ENCODE peak calls at places on chromosomes 12 and 14, in ten cellular contexts. One of them, this sample, is unnamed. For H3K27me3 and H3K4me1, the result is how much of the 10 kb centered on the place peaks cover.

GRCh38 chr12:115937345-115937744 is 340.1 kb downstream of the MED13L start:
- DNase-seq in CD8-positive, alpha-beta T cell: no peak
- DNase-seq in left lung: no peak
- DNase-seq in suprapubic skin: no peak
- DNase-seq in uterus: no peak
- DNase-seq in GM12878: no peak
- DNase-seq in A673: no peak
- DNase-seq in DND-41: no peak
- DNase-seq in cardiac muscle cell: no peak
- DNase-seq in left ventricle myocardium inferior: no peak
- DNase-seq in this sample: no peak

GRCh38 chr12:96698965-96699364 is 208.1 kb upstream of the NEDD1 start:
- DNase-seq in CD8-positive, alpha-beta T cell: no peak
- DNase-seq in left lung: no peak
- DNase-seq in suprapubic skin: no peak
- DNase-seq in uterus: no peak
- DNase-seq in GM12878: no peak
- DNase-seq in A673: no peak
- DNase-seq in DND-41: no peak
- DNase-seq in cardiac muscle cell: no peak
- DNase-seq in left ventricle myocardium inferior: no peak
- DNase-seq in this sample: no peak

GRCh38 chr12:75859868-75860267 is 171.7 kb downstream of the PHLDA1 start:
- DNase-seq in CD8-positive, alpha-beta T cell: no peak
- DNase-seq in left lung: no peak
- DNase-seq in suprapubic skin: no peak
- DNase-seq in uterus: no peak
- DNase-seq in GM12878: no peak
- DNase-seq in A673: no peak
- DNase-seq in DND-41: no peak
- DNase-seq in cardiac muscle cell: no peak
- DNase-seq in left ventricle myocardium inferior: no peak
- DNase-seq in this sample: peak

GRCh38 chr14:24211311-24211710 is 2.0 kb downstream of the CHMP4A start:
- DNase-seq in CD8-positive, alpha-beta T cell: no peak
- DNase-seq in left lung: no peak
- DNase-seq in suprapubic skin: no peak
- DNase-seq in uterus: no peak
- DNase-seq in GM12878: no peak
- DNase-seq in A673: no peak
- DNase-seq in DND-41: no peak
- DNase-seq in cardiac muscle cell: no peak
- DNase-seq in left ventricle myocardium inferior: no peak
- DNase-seq in this sample: no peak

GRCh38 chr12:130590685-130591084 is 125.4 kb downstream of the RIMBP2 start:
- DNase-seq in CD8-positive, alpha-beta T cell: no peak
- DNase-seq in left lung: no peak
- DNase-seq in suprapubic skin: peak
- DNase-seq in uterus: no peak
- DNase-seq in GM12878: no peak
- DNase-seq in A673: no peak
- DNase-seq in DND-41: no peak
- DNase-seq in cardiac muscle cell: no peak
- DNase-seq in left ventricle myocardium inferior: no peak
- DNase-seq in this sample: no peak

GRCh38 chr12:57771271-57771872 is 533 bp downstream of the METTL1 start:
- DNase-seq in CD8-positive, alpha-beta T cell: peak
- DNase-seq in left lung: peak
- DNase-seq in suprapubic skin: peak
- DNase-seq in uterus: peak
- DNase-seq in GM12878: peak
- DNase-seq in A673: peak
- DNase-seq in DND-41: peak
- DNase-seq in cardiac muscle cell: peak
- DNase-seq in left ventricle myocardium inferior: peak
- DNase-seq in this sample: peak

GRCh38 chr12:66074561-66074960 is 56.0 kb downstream of the LLPH start:
- DNase-seq in CD8-positive, alpha-beta T cell: no peak
- DNase-seq in left lung: no peak
- DNase-seq in suprapubic skin: no peak
- DNase-seq in uterus: no peak
- DNase-seq in GM12878: no peak
- DNase-seq in A673: no peak
- DNase-seq in DND-41: no peak
- DNase-seq in cardiac muscle cell: no peak
- DNase-seq in left ventricle myocardium inferior: no peak
- DNase-seq in this sample: no peak

GRCh38 chr12:14955876-14956811 is 5.3 kb downstream of the ARHGDIB start:
- DNase-seq in CD8-positive, alpha-beta T cell: no peak
- DNase-seq in left lung: no peak
- DNase-seq in suprapubic skin: no peak
- DNase-seq in uterus: no peak
- DNase-seq in GM12878: peak
- DNase-seq in A673: no peak
- DNase-seq in DND-41: peak
- DNase-seq in cardiac muscle cell: no peak
- DNase-seq in left ventricle myocardium inferior: no peak
- DNase-seq in this sample: no peak

DNA sequence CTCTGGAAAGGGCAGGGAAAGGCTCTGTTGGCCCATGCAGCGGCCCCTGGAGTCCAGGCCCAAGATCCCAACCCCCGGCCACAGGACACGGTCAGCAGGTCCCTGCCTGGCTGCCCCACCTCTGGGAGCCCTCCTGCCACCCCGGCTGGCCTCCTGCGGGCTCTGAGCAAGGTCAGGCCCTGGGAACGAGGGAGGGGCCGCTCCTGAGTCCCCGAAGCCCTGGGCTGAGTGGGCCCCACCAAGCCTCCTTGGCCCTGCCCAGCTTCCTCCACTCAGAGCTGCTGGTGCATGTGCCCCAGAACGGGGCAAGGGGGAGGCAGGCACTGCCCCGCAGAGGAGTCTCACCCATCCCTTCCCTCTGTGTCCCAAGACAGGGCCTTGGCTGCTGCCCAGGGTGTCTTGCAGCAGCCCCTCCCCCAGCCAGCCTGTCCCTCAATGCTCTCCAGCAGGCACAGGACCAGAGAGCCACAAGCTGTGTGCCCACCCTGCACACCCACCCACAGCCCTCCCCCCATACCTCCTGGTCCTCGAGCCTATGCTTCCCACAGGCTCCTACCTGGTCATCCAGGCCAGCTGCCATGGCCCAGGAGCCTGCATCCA is 7.4 kb upstream of the C14orf180 start:
- DNase-seq in CD8-positive, alpha-beta T cell: no peak
- DNase-seq in left lung: no peak
- DNase-seq in suprapubic skin: no peak
- DNase-seq in uterus: no peak
- DNase-seq in GM12878: no peak
- DNase-seq in A673: no peak
- DNase-seq in DND-41: no peak
- DNase-seq in cardiac muscle cell: no peak
- DNase-seq in left ventricle myocardium inferior: no peak
- DNase-seq in this sample: no peak
- H3K27me3 ChIP-seq in CD8-positive, alpha-beta T cell: under half
- H3K27me3 ChIP-seq in left lung: half or more
- H3K27me3 ChIP-seq in suprapubic skin: half or more
- H3K27me3 ChIP-seq in uterus: under half
- H3K27me3 ChIP-seq in GM12878: under half
- H3K27me3 ChIP-seq in A673: under half
- H3K27me3 ChIP-seq in DND-41: under half
- H3K27me3 ChIP-seq in cardiac muscle cell: under half
- H3K27me3 ChIP-seq in left ventricle myocardium inferior: half or more
- H3K27me3 ChIP-seq in this sample: under half

GRCh38 chr14:102772781-102773570 is 4.3 kb upstream of the TRAF3 start:
- DNase-seq in CD8-positive, alpha-beta T cell: no peak
- DNase-seq in left lung: no peak
- DNase-seq in suprapubic skin: no peak
- DNase-seq in uterus: no peak
- DNase-seq in GM12878: no peak
- DNase-seq in A673: no peak
- DNase-seq in DND-41: peak
- DNase-seq in cardiac muscle cell: peak
- DNase-seq in left ventricle myocardium inferior: no peak
- DNase-seq in this sample: no peak

GRCh38 chr14:102770910-102771543 is 6.2 kb upstream of the TRAF3 start:
- DNase-seq in CD8-positive, alpha-beta T cell: no peak
- DNase-seq in left lung: no peak
- DNase-seq in suprapubic skin: no peak
- DNase-seq in uterus: no peak
- DNase-seq in GM12878: no peak
- DNase-seq in A673: no peak
- DNase-seq in DND-41: no peak
- DNase-seq in cardiac muscle cell: no peak
- DNase-seq in left ventricle myocardium inferior: no peak
- DNase-seq in this sample: no peak

GRCh38 chr14:102768223-102769048 is 8.8 kb upstream of the TRAF3 start:
- DNase-seq in CD8-positive, alpha-beta T cell: no peak
- DNase-seq in left lung: peak
- DNase-seq in suprapubic skin: no peak
- DNase-seq in uterus: no peak
- DNase-seq in GM12878: peak
- DNase-seq in A673: no peak
- DNase-seq in DND-41: no peak
- DNase-seq in cardiac muscle cell: no peak
- DNase-seq in left ventricle myocardium inferior: no peak
- DNase-seq in this sample: no peak

GRCh38 chr14:102770147-102770909 is 6.9 kb upstream of the TRAF3 start:
- DNase-seq in CD8-positive, alpha-beta T cell: no peak
- DNase-seq in left lung: no peak
- DNase-seq in suprapubic skin: no peak
- DNase-seq in uterus: no peak
- DNase-seq in GM12878: no peak
- DNase-seq in A673: no peak
- DNase-seq in DND-41: no peak
- DNase-seq in cardiac muscle cell: no peak
- DNase-seq in left ventricle myocardium inferior: no peak
- DNase-seq in this sample: no peak

DNA sequence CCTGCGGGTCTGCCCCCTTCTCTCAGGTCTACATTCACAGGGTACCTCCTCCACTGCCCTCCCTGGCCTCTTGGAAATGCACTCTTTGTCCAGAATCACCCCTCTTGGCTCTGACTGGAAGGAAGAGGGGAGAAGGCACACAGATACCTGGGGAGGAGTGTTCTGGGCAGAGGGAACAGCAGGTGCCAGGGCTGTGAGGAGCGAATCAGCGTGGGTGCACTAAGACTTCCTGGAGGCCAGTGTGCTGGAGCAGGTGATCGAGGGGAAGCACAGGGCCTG is 8.3 kb upstream of the TRAF3 start:
- DNase-seq in CD8-positive, alpha-beta T cell: no peak
- DNase-seq in left lung: no peak
- DNase-seq in suprapubic skin: no peak
- DNase-seq in uterus: no peak
- DNase-seq in GM12878: no peak
- DNase-seq in A673: no peak
- DNase-seq in DND-41: no peak
- DNase-seq in cardiac muscle cell: no peak
- DNase-seq in left ventricle myocardium inferior: no peak
- DNase-seq in this sample: no peak
- H3K4me1 ChIP-seq in CD8-positive, alpha-beta T cell: under half
- H3K4me1 ChIP-seq in left lung: under half
- H3K4me1 ChIP-seq in suprapubic skin: under half
- H3K4me1 ChIP-seq in uterus: under half
- H3K4me1 ChIP-seq in GM12878: half or more
- H3K4me1 ChIP-seq in A673: under half
- H3K4me1 ChIP-seq in DND-41: under half
- H3K4me1 ChIP-seq in cardiac muscle cell: under half
- H3K4me1 ChIP-seq in left ventricle myocardium inferior: under half
- H3K4me1 ChIP-seq in this sample: under half

GRCh38 chr14:93045211-93045674 is 70.5 kb downstream of the ITPK1 start:
- DNase-seq in CD8-positive, alpha-beta T cell: no peak
- DNase-seq in left lung: no peak
- DNase-seq in suprapubic skin: no peak
- DNase-seq in uterus: no peak
- DNase-seq in GM12878: no peak
- DNase-seq in A673: no peak
- DNase-seq in DND-41: no peak
- DNase-seq in cardiac muscle cell: peak
- DNase-seq in left ventricle myocardium inferior: no peak
- DNase-seq in this sample: no peak

GRCh38 chr14:93047187-93047586 is 68.5 kb downstream of the ITPK1 start:
- DNase-seq in CD8-positive, alpha-beta T cell: no peak
- DNase-seq in left lung: no peak
- DNase-seq in suprapubic skin: no peak
- DNase-seq in uterus: no peak
- DNase-seq in GM12878: no peak
- DNase-seq in A673: no peak
- DNase-seq in DND-41: no peak
- DNase-seq in cardiac muscle cell: no peak
- DNase-seq in left ventricle myocardium inferior: peak
- DNase-seq in this sample: no peak

GRCh38 chr14:93045965-93046695 is 69.6 kb downstream of the ITPK1 start:
- DNase-seq in CD8-positive, alpha-beta T cell: no peak
- DNase-seq in left lung: no peak
- DNase-seq in suprapubic skin: no peak
- DNase-seq in uterus: no peak
- DNase-seq in GM12878: no peak
- DNase-seq in A673: no peak
- DNase-seq in DND-41: no peak
- DNase-seq in cardiac muscle cell: peak
- DNase-seq in left ventricle myocardium inferior: no peak
- DNase-seq in this sample: no peak

GRCh38 chr14:93047661-93048060 is 68.1 kb downstream of the ITPK1 start:
- DNase-seq in CD8-positive, alpha-beta T cell: no peak
- DNase-seq in left lung: no peak
- DNase-seq in suprapubic skin: no peak
- DNase-seq in uterus: no peak
- DNase-seq in GM12878: no peak
- DNase-seq in A673: no peak
- DNase-seq in DND-41: no peak
- DNase-seq in cardiac muscle cell: no peak
- DNase-seq in left ventricle myocardium inferior: peak
- DNase-seq in this sample: peak

DNA sequence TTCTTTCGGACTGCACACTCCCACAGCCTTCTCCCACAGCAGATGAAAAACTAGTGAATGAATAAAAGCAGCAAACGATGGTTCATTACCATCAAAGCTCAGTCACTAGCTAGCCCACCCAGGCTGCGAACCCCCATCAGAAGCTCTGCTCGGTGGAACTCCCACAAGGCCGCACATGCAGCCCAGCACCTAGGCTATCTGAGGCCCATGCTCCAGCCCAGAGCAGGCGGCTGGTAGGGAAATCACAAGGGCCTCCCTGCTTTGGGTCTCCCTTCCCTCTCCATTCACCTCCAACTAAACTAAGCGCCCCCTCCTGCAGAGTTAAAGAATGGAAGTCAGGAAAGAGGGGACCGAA is 69.1 kb downstream of the ITPK1 start:
- DNase-seq in CD8-positive, alpha-beta T cell: no peak
- DNase-seq in left lung: no peak
- DNase-seq in suprapubic skin: no peak
- DNase-seq in uterus: no peak
- DNase-seq in GM12878: no peak
- DNase-seq in A673: no peak
- DNase-seq in DND-41: no peak
- DNase-seq in cardiac muscle cell: no peak
- DNase-seq in left ventricle myocardium inferior: peak
- DNase-seq in this sample: no peak
- TF ChIP-seq CTCF in CD8-positive, alpha-beta T cell: no peak
- TF ChIP-seq CTCF in left lung: no peak
- TF ChIP-seq CTCF in suprapubic skin: no peak
- TF ChIP-seq CTCF in uterus: no peak
- TF ChIP-seq CTCF in GM12878: no peak
- TF ChIP-seq CTCF in A673: no peak
- TF ChIP-seq CTCF in DND-41: no peak
- TF ChIP-seq CTCF in cardiac muscle cell: no peak
- TF ChIP-seq CTCF in left ventricle myocardium inferior: no peak
- TF ChIP-seq CTCF in this sample: no peak

DNA sequence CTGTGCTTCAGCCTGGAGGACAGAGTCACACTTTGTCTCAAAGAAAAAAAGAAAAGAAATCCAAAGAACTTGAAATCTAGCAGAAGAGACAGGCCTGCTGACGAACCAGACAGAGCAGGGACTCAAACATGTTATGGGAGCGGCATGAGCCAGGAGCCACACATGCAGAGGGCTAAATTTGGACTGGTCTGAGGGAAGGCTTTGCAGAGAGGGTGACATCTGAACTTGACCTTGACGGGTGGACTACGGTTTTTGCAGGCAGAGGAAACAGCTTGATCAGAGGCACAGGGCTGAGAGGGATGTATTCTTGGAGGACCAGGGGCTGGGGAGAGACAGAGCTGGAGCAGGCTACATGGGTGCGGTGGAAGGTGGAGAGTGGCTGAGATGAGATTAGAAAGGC is 20.5 kb upstream of the SLC24A4 start:
- DNase-seq in CD8-positive, alpha-beta T cell: no peak
- DNase-seq in left lung: no peak
- DNase-seq in suprapubic skin: no peak
- DNase-seq in uterus: no peak
- DNase-seq in GM12878: no peak
- DNase-seq in A673: no peak
- DNase-seq in DND-41: no peak
- DNase-seq in cardiac muscle cell: peak
- DNase-seq in left ventricle myocardium inferior: no peak
- DNase-seq in this sample: no peak
- H3K27me3 ChIP-seq in CD8-positive, alpha-beta T cell: under half
- H3K27me3 ChIP-seq in left lung: under half
- H3K27me3 ChIP-seq in suprapubic skin: under half
- H3K27me3 ChIP-seq in uterus: under half
- H3K27me3 ChIP-seq in GM12878: under half
- H3K27me3 ChIP-seq in A673: under half
- H3K27me3 ChIP-seq in DND-41: under half
- H3K27me3 ChIP-seq in cardiac muscle cell: under half
- H3K27me3 ChIP-seq in left ventricle myocardium inferior: under half
- H3K27me3 ChIP-seq in this sample: under half

This sample was measured in gastrocnemius medialis.